ENCODE peak calls at places on chromosomes 12 and 14, in ten cellular contexts. Z is tibial artery, R is epithelial cell of esophagus, W is fibroblast of the aortic adventitia, Y is transverse colon, C is heart right ventricle, H is mammary epithelial cell, O is HCT116, E is neural progenitor cell, A is Peyer's patch. Q is an unnamed sample.

GRCh38 chr14:58587271-58587670 is 50.5 kb upstream of the DACT1 start:
- DNase-seq in Y (no peak), Z (no peak), C (no peak), H (no peak), A (no peak), O (no peak), W (peak), R (no peak), E (no peak), Q (no peak)

GRCh38 chr14:41423503-41423902 is 183.2 kb upstream of the LRFN5 start:
- DNase-seq in W (no peak), Z (no peak), O (no peak), A (no peak), H (no peak), R (no peak), E (no peak), Y (no peak), C (no peak), Q (no peak)

GRCh38 chr12:49230176-49230575 is 34.7 kb upstream of the TUBA1C start:
- DNase-seq in A (no peak), R (no peak), E (no peak), Y (no peak), W (no peak), C (no peak), O (no peak), H (no peak), Z (peak), Q (no peak)

GRCh38 chr12:13094349-13094748 is 9.1 kb downstream of the GSG1 start:
- DNase-seq in E (no peak), Y (no peak), Z (no peak), H (peak), A (no peak), O (no peak), W (peak), R (peak), C (no peak), Q (no peak)

GRCh38 chr12:20445693-20446092 is 77.4 kb downstream of the PDE3A start:
- DNase-seq in A (no peak), R (no peak), Z (no peak), Y (no peak), W (no peak), E (no peak), O (no peak), H (no peak), C (peak), Q (no peak)

GRCh38 chr12:116217045-116217444 is 60.4 kb downstream of the MED13L start:
- DNase-seq in C (no peak), H (no peak), R (no peak), Z (no peak), E (no peak), A (no peak), Y (no peak), W (peak), O (no peak), Q (no peak)

GRCh38 chr14:42563313-42563712 is 956.6 kb downstream of the LRFN5 start:
- DNase-seq in C (no peak), A (no peak), E (no peak), H (no peak), Y (no peak), O (no peak), Z (no peak), R (no peak), W (no peak), Q (no peak)

GRCh38 chr12:120528861-120529525 is at the start of gene COQ5:
- DNase-seq in W (peak), Y (peak), O (peak), R (peak), E (peak), A (peak), C (peak), Z (peak), H (peak), Q (peak)

GRCh38 chr12:100017056-100017455 is 32.3 kb upstream of the ANKS1B start:
- DNase-seq in H (peak), Z (no peak), R (peak), W (no peak), O (no peak), E (no peak), A (no peak), C (no peak), Y (no peak), Q (no peak)

GRCh38 chr12:16324772-16325171 is 22.7 kb upstream of the MGST1 start:
- DNase-seq in H (no peak), E (no peak), W (no peak), O (no peak), A (no peak), Z (no peak), C (no peak), Y (no peak), R (no peak), Q (no peak)

GRCh38 chr12:3445127-3445978 is 45.6 kb upstream of the PRMT8 start:
- DNase-seq in W (no peak), O (no peak), A (no peak), Y (peak), E (no peak), Z (peak), R (no peak), C (no peak), H (no peak), Q (peak)

GRCh38 chr12:75852143-75852542 is 179.4 kb downstream of the PHLDA1 start:
- DNase-seq in O (no peak), W (peak), A (no peak), Z (no peak), R (peak), Y (no peak), E (no peak), C (no peak), H (peak), Q (no peak)

GRCh38 chr12:75756771-75757170 is 245.4 kb upstream of the KRR1 start:
- DNase-seq in H (no peak), W (no peak), A (no peak), R (peak), Z (no peak), O (no peak), C (no peak), E (no peak), Y (no peak), Q (no peak)

GRCh38 chr14:58922211-58922940 is 266.1 kb upstream of the DAAM1 start:
- DNase-seq in Y (no peak), A (no peak), O (no peak), C (no peak), E (no peak), R (peak), H (no peak), Z (no peak), W (no peak), Q (no peak)

GRCh38 chr14:37116933-37117844 is 55.2 kb downstream of the SLC25A21 start:
- DNase-seq in A (no peak), R (peak), C (no peak), E (no peak), Y (no peak), H (peak), O (peak), Z (no peak), W (peak), Q (no peak)

GRCh38 chr12:106681210-106681609 is 93.3 kb upstream of the RIC8B start:
- DNase-seq in R (no peak), W (no peak), A (no peak), H (no peak), Y (no peak), O (no peak), E (peak), C (no peak), Z (no peak), Q (no peak)

GRCh38 chr12:56220611-56221232 is 1.0 kb downstream of the RNF41 start:
- DNase-seq in Y (no peak), R (peak), H (peak), W (peak), O (no peak), A (peak), Z (no peak), C (no peak), E (no peak), Q (no peak)

GRCh38 chr12:89383235-89384049 is 31.1 kb upstream of the DUSP6 start:
- DNase-seq in H (no peak), W (peak), A (no peak), C (no peak), O (no peak), Z (no peak), E (peak), R (no peak), Y (peak), Q (no peak)

GRCh38 chr14:99123208-99123870 is 148.7 kb downstream of the BCL11B start:
- DNase-seq in E (no peak), R (no peak), H (no peak), W (no peak), A (no peak), O (no peak), Z (peak), Y (no peak), C (no peak), Q (no peak)

GRCh38 chr12:93741741-93742085 is 64.5 kb downstream of the CRADD start:
- DNase-seq in W (peak), E (peak), A (no peak), H (peak), O (no peak), R (no peak), Z (no peak), C (no peak), Y (no peak), Q (no peak)

GRCh38 chr14:99055816-99056215 is 216.2 kb downstream of the BCL11B start:
- DNase-seq in Z (no peak), H (no peak), R (no peak), C (no peak), E (no peak), W (no peak), A (peak), O (no peak), Y (peak), Q (peak)

GRCh38 chr12:1628671-1629337 is at the start of gene WNT5B:
- DNase-seq in O (no peak), C (no peak), W (no peak), E (peak), Z (no peak), A (no peak), Y (no peak), H (no peak), R (no peak), Q (no peak)

GRCh38 chr14:50285861-50286260 is 26.2 kb downstream of the L2HGDH start:
- DNase-seq in E (no peak), Z (no peak), A (no peak), O (no peak), C (no peak), W (no peak), Y (no peak), R (no peak), H (no peak), Q (no peak)

GRCh38 chr14:88895116-88895515 is 70.7 kb downstream of the TTC8 start:
- DNase-seq in W (peak), A (no peak), H (peak), Y (no peak), R (peak), O (no peak), Z (no peak), C (no peak), E (no peak), Q (peak)

GRCh38 chr12:1575799-1576401 is 18.5 kb downstream of the FBXL14 start:
- DNase-seq in O (no peak), H (no peak), Z (no peak), R (peak), A (no peak), E (no peak), C (no peak), W (peak), Y (no peak), Q (no peak)

GRCh38 chr14:52338282-52338681 is 24.2 kb downstream of the PTGER2 start:
- DNase-seq in E (no peak), O (no peak), A (no peak), H (peak), W (peak), R (peak), C (no peak), Y (no peak), Z (no peak), Q (no peak)

GRCh38 chr12:53044896-53045571 is 4.8 kb upstream of the TNS2 start:
- DNase-seq in Z (peak), H (no peak), O (no peak), A (peak), Y (no peak), E (no peak), R (no peak), W (no peak), C (peak), Q (no peak)

GRCh38 chr14:81147140-81147897 is 73.4 kb downstream of the GTF2A1 start:
- DNase-seq in E (no peak), O (no peak), R (no peak), W (no peak), A (peak), Y (no peak), H (no peak), Z (no peak), C (no peak), Q (no peak)

GRCh38 chr14:81143793-81144192 is 77.0 kb downstream of the GTF2A1 start:
- DNase-seq in Y (no peak), H (no peak), Z (no peak), R (no peak), E (no peak), W (no peak), C (no peak), O (no peak), A (no peak), Q (no peak)

GRCh38 chr14:81148635-81149034 is 72.1 kb downstream of the GTF2A1 start:
- DNase-seq in Z (no peak), H (no peak), O (no peak), E (no peak), Y (no peak), W (no peak), C (no peak), A (no peak), R (no peak), Q (no peak)

DNA sequence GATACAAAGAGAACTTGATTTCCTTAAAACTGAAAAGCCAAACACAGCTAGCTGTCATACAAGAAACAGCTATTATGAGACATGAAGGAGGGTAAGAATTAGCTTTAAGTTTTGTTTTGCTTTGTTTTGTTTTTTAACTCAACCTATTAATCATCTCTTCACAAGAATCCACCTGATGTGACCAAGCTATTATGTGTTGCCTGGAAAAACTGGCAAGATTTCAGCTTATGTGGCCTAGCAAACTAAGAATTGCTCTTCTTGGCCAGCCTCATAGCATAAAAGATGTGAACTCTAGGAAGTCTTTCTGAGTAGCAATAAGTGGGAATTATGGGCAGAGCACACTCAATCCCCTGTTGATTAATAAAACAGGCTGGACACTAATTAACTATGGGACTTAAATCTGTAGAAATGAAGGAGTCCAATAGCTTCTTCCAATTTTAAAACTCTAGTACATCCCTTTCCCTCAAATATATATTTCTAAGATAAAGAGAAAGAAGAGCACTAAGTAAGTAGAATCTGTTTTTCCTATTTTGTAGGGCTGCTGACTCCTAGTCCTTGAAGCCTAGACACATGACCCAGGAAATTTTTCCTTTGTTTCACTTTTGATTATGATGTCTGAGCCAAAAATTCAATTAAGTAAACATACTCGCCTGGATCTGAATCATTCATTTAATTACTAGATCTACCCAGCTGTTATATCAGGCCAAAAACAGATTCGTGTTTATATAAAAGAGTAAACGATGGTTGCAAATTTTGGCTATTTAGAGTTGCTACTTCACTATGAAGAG is 75.8 kb downstream of the GTF2A1 start:
- DNase-seq in W (no peak), R (no peak), Y (no peak), A (no peak), C (no peak), Z (no peak), O (no peak), E (no peak), H (no peak), Q (no peak)
- H3K4me3 ChIP-seq in W (no peak), R (no peak), Y (no peak), A (no peak), C (no peak), Z (no peak), O (no peak), E (no peak), H (no peak), Q (no peak)

GRCh38 chr14:73724696-73725095 is 10.5 kb upstream of the PNMA1 start:
- DNase-seq in W (no peak), H (no peak), C (no peak), A (no peak), Y (no peak), O (no peak), E (no peak), R (no peak), Z (peak), Q (no peak)

GRCh38 chr14:73723411-73723798 is 9.2 kb upstream of the PNMA1 start:
- DNase-seq in E (no peak), O (no peak), R (no peak), H (no peak), W (peak), C (no peak), A (no peak), Y (no peak), Z (no peak), Q (no peak)

GRCh38 chr14:73725116-73726024 is 11.2 kb upstream of the PNMA1 start:
- DNase-seq in A (no peak), E (no peak), Y (no peak), Z (peak), R (no peak), H (no peak), W (peak), C (no peak), O (no peak), Q (peak)

GRCh38 chr14:73722581-73722980 is 8.4 kb upstream of the PNMA1 start:
- DNase-seq in O (no peak), Y (no peak), E (no peak), Z (peak), W (no peak), C (no peak), H (no peak), R (no peak), A (no peak), Q (no peak)

DNA sequence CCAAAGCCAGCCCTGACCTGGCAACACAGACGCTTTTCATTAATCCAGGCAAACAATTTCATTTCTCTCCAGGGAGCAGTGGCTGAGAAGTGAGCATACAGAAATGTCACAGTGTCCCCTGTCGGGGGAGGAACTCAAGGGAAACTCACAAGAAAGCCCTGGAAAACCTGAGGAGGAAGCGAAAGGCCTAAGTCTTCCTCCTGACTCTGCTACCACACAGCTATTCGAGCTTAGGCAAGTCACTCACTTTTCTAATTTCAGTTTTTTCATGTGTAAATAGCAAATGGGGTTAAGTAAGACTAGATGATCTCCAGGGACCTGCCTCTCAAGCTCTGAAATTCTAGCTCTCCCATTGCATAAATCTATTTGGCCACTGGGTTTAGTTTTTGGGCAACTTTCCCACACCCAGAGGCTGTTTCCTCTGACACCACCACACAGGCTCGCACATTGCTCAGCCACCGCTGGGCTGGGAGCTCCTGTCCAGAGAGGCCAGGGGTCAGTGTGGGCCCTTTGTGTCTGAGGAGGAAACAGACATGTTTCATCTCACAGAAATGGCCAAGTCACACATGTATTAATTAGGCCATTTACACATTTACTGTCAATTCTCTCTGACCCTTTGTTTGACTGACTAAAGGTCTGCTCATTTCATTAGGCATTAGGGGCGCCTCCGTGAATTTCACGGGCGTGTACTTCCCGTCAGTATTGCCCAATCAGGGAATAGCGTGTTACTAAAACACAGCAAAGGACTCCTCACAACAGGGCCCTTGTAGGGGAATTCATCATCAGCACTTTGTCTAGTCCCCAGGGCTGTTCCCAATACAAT is 9.8 kb upstream of the PNMA1 start:
- DNase-seq in A (no peak), W (peak), R (peak), Z (peak), H (peak), C (peak), E (peak), O (no peak), Y (no peak), Q (no peak)
- H3K4me3 ChIP-seq in A (no peak), W (peak), R (no peak), Z (peak), H (no peak), C (no peak), E (no peak), O (no peak), Y (no peak), Q (no peak)

DNA sequence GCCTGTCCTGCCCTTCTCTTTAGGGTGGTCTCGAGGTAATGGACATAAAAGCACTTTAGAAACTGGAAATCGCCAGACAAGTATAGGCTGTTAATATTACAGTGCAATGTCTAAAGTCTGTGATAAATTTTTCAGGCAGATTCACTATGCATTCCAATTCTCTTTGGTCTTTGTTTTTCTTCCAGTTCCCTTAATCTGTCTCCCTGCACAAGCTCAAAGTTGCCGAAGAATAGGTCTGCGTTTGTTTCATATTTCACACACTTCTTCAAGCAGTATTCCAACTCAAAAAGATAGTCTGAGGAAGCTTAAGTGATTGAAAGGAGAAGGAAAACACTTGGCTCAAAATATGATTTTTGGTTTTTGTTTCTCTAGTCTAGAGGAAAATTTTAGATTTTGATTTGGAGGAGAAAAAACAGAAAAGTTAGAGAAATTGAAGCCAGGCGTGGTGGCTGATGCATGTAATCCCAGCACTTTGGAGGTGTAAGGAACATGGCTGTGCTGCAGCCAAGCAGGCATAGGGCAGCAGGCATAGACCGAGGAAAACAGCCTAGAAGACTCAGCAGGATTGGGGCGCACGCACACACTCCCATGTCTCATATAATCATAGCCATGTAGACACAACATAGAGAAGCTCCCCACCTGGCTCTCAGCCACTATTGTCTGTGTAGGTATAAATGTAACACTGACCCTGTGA is 96.1 kb upstream of the TMPO start:
- DNase-seq in O (no peak), A (no peak), C (no peak), R (no peak), Z (no peak), E (no peak), H (no peak), Y (no peak), W (no peak), Q (no peak)
- H3K4me3 ChIP-seq in O (no peak), A (no peak), C (no peak), R (no peak), Z (no peak), E (no peak), H (no peak), Y (no peak), W (peak), Q (no peak)

DNA sequence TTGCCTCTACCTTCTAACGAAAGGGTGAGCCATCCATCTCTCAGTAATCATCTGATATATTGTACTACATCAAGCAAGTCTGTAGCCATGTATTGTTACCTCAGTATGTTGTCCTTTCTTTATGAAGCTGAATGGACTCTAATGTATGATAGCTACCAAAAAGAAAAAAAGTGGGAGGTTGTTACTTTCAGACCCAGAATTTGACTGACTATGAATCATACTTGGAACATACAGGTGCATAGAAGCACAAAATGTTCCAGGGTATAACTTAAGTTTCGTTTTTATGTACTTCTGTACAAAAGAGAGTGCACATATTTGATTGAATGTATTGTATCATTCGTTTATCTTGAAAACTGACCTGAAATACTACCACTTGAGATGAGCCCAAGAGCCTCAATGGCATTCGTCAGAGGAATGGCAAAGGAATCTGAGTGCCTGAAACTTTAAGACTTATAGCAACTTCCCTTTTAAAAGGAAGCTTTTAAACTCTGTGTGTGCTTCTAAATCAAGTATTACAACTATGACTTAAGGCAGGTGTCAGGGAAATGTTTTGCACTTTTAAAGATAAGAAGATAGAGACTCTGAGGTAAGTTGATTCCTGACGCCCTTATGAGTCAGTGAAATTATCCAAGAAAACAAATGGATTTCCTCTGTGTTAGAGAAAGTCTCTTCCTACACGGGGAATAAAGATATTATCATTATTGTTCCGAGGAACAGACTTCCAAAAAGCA is 951.5 kb downstream of the GALC start:
- DNase-seq in Y (no peak), Z (no peak), W (no peak), E (no peak), R (peak), C (no peak), H (no peak), A (no peak), O (no peak), Q (no peak)
- H3K4me3 ChIP-seq in Y (no peak), Z (no peak), W (no peak), E (no peak), R (no peak), C (no peak), H (no peak), A (no peak), O (no peak), Q (no peak)

Q was measured in mucosa of descending colon.